ENCODE peak calls at places on chromosomes 5 and 9, in five cellular contexts. One of them, this sample, is unnamed.

GRCh38 chr5:157449011-157449723 is 10.8 kb upstream of the NIPAL4 start:
- DNase-seq in effector CD4-positive, alpha-beta T cell: no peak
- DNase-seq in stimulated activated CD4-positive, alpha-beta T cell treated with anti-CD3 and anti-CD28 coated beads, Interleukin-2, amount 100 ng/mL, for 48 hours: no peak
- DNase-seq in left ventricle myocardium inferior: peak
- DNase-seq in nephron progenitor cell: no peak
- DNase-seq in this sample: no peak

GRCh38 chr9:6413365-6414263 is 615 bp downstream of the UHRF2 start:
- DNase-seq in effector CD4-positive, alpha-beta T cell: peak
- DNase-seq in stimulated activated CD4-positive, alpha-beta T cell treated with anti-CD3 and anti-CD28 coated beads, Interleukin-2, amount 100 ng/mL, for 48 hours: peak
- DNase-seq in left ventricle myocardium inferior: no peak
- DNase-seq in nephron progenitor cell: no peak
- DNase-seq in this sample: no peak

GRCh38 chr5:54927097-54927746 is 58.2 kb downstream of the ESM1 start:
- DNase-seq in effector CD4-positive, alpha-beta T cell: no peak
- DNase-seq in stimulated activated CD4-positive, alpha-beta T cell treated with anti-CD3 and anti-CD28 coated beads, Interleukin-2, amount 100 ng/mL, for 48 hours: no peak
- DNase-seq in left ventricle myocardium inferior: no peak
- DNase-seq in nephron progenitor cell: no peak
- DNase-seq in this sample: no peak

GRCh38 chr9:113590991-113591898 is 127.7 kb downstream of the RGS3 start:
- DNase-seq in effector CD4-positive, alpha-beta T cell: no peak
- DNase-seq in stimulated activated CD4-positive, alpha-beta T cell treated with anti-CD3 and anti-CD28 coated beads, Interleukin-2, amount 100 ng/mL, for 48 hours: peak
- DNase-seq in left ventricle myocardium inferior: peak
- DNase-seq in nephron progenitor cell: peak
- DNase-seq in this sample: no peak

GRCh38 chr9:4038182-4038723 is 261.6 kb downstream of the GLIS3 start:
- DNase-seq in effector CD4-positive, alpha-beta T cell: no peak
- DNase-seq in stimulated activated CD4-positive, alpha-beta T cell treated with anti-CD3 and anti-CD28 coated beads, Interleukin-2, amount 100 ng/mL, for 48 hours: no peak
- DNase-seq in left ventricle myocardium inferior: no peak
- DNase-seq in nephron progenitor cell: no peak
- DNase-seq in this sample: no peak

GRCh38 chr9:98890256-98890655 is 53.5 kb upstream of the COL15A1 start:
- DNase-seq in effector CD4-positive, alpha-beta T cell: no peak
- DNase-seq in stimulated activated CD4-positive, alpha-beta T cell treated with anti-CD3 and anti-CD28 coated beads, Interleukin-2, amount 100 ng/mL, for 48 hours: no peak
- DNase-seq in left ventricle myocardium inferior: no peak
- DNase-seq in nephron progenitor cell: no peak
- DNase-seq in this sample: peak

GRCh38 chr9:93154293-93154903 is 20.3 kb upstream of the NINJ1 start:
- DNase-seq in effector CD4-positive, alpha-beta T cell: no peak
- DNase-seq in stimulated activated CD4-positive, alpha-beta T cell treated with anti-CD3 and anti-CD28 coated beads, Interleukin-2, amount 100 ng/mL, for 48 hours: peak
- DNase-seq in left ventricle myocardium inferior: no peak
- DNase-seq in nephron progenitor cell: peak
- DNase-seq in this sample: no peak

GRCh38 chr5:71924325-71924724 is 182.9 kb upstream of the MAP1B start:
- DNase-seq in effector CD4-positive, alpha-beta T cell: no peak
- DNase-seq in stimulated activated CD4-positive, alpha-beta T cell treated with anti-CD3 and anti-CD28 coated beads, Interleukin-2, amount 100 ng/mL, for 48 hours: no peak
- DNase-seq in left ventricle myocardium inferior: no peak
- DNase-seq in nephron progenitor cell: no peak
- DNase-seq in this sample: no peak

GRCh38 chr5:33241826-33242225 is 198.9 kb upstream of the TARS1 start:
- DNase-seq in effector CD4-positive, alpha-beta T cell: no peak
- DNase-seq in stimulated activated CD4-positive, alpha-beta T cell treated with anti-CD3 and anti-CD28 coated beads, Interleukin-2, amount 100 ng/mL, for 48 hours: no peak
- DNase-seq in left ventricle myocardium inferior: no peak
- DNase-seq in nephron progenitor cell: no peak
- DNase-seq in this sample: no peak

GRCh38 chr5:133467712-133468463 is 144.5 kb downstream of the FSTL4 start:
- DNase-seq in effector CD4-positive, alpha-beta T cell: no peak
- DNase-seq in stimulated activated CD4-positive, alpha-beta T cell treated with anti-CD3 and anti-CD28 coated beads, Interleukin-2, amount 100 ng/mL, for 48 hours: no peak
- DNase-seq in left ventricle myocardium inferior: no peak
- DNase-seq in nephron progenitor cell: peak
- DNase-seq in this sample: no peak